ENCODE peak calls at places on chromosomes 5 and 9, in six cellular contexts. C is stimulated activated effector memory CD8-positive, alpha-beta T cell treated with anti-CD3 and anti-CD28 coated beads, Interleukin-12 subunit alpha, Interleukin-12 subunit beta, amount 100 ng/mL, for 72 hours; V is cardiac muscle cell; A is myocyte; R is frontal cortex; G is stimulated activated CD4-positive, alpha-beta T cell treated with anti-CD3 and anti-CD28 coated beads, Interleukin-2, amount 100 ng/mL, for 48 hours. I is an unnamed sample.

GRCh38 chr5:36573441-36573840 is 33.0 kb upstream of the SLC1A3 start:
- DNase-seq in C (no peak), V (peak), A (peak), R (no peak), G (no peak), I (no peak)

GRCh38 chr5:76701298-76701697 is 14.6 kb upstream of the F2R start:
- DNase-seq in C (no peak), V (peak), A (peak), R (no peak), G (no peak), I (no peak)

GRCh38 chr9:4143951-4144717 is 155.7 kb downstream of the GLIS3 start:
- DNase-seq in C (no peak), V (peak), A (peak), R (no peak), G (no peak), I (no peak)

GRCh38 chr5:117590944-117591343 is 1016.3 kb upstream of the SEMA6A start:
- DNase-seq in C (no peak), V (peak), A (peak), R (no peak), G (no peak), I (no peak)

GRCh38 chr5:99105216-99105615 is 176.4 kb upstream of the CHD1 start:
- DNase-seq in C (no peak), V (peak), A (peak), R (no peak), G (no peak), I (no peak)

GRCh38 chr9:114681594-114682332 is at the start of gene TEX48:
- DNase-seq in C (peak), V (peak), A (peak), R (no peak), G (peak), I (peak)

GRCh38 chr9:14687042-14687719 is 6.1 kb downstream of the ZDHHC21 start:
- DNase-seq in C (no peak), V (peak), A (peak), R (no peak), G (no peak), I (no peak)

GRCh38 chr5:94218374-94218773 is 400.0 kb downstream of the KIAA0825 start:
- DNase-seq in C (no peak), V (peak), A (peak), R (no peak), G (no peak), I (no peak)